ENCODE peak calls at places on chromosomes 6 and 20, in six cellular contexts. W is gastrocnemius medialis; P is effector memory CD4-positive, alpha-beta T cell; S is cardiac muscle cell; Z is heart right ventricle; O is IMR-90. C is an unnamed sample.

GRCh38 chr6:143236151-143236788 is 175.6 kb downstream of the AIG1 start:
- DNase-seq in W (peak; percentile 78), O (peak; percentile 31), Z (no peak), P (no peak), S (no peak), C (no peak)

GRCh38 chr6:44050872-44051421 is 76.3 kb downstream of the MRPL14 start:
- DNase-seq in O (no peak), Z (no peak), P (no peak), S (no peak), W (no peak), C (no peak)

GRCh38 chr6:33419580-33420492 is at the start of gene SYNGAP1:
- DNase-seq in S (peak; percentile 57), O (peak; percentile 64), P (no peak), Z (peak; percentile 70), W (no peak), C (no peak)

GRCh38 chr6:165205632-165206031 is 103.8 kb downstream of the C6orf118 start:
- DNase-seq in S (no peak), Z (no peak), P (no peak), W (no peak), O (no peak), C (no peak)

GRCh38 chr6:142518761-142519160 is 217.0 kb downstream of the ADGRG6 start:
- DNase-seq in S (no peak), O (no peak), Z (no peak), P (no peak), W (no peak), C (no peak)

GRCh38 chr6:75266716-75267291 is 17.8 kb downstream of the TMEM30A start:
- DNase-seq in Z (no peak), W (no peak), S (peak; percentile 54), P (no peak), O (peak; percentile 76), C (no peak)

GRCh38 chr6:7137335-7138106 is 29.8 kb downstream of the RREB1 start:
- DNase-seq in O (peak; percentile 77), S (peak; percentile 77), Z (peak; percentile 53), P (peak; percentile 35), W (peak; percentile 72), C (no peak)

GRCh38 chr6:89411269-89412070 is 603 bp downstream of the RRAGD start:
- DNase-seq in S (peak; percentile 85), O (no peak), Z (peak; percentile 42), P (no peak), W (peak; percentile 89), C (no peak)

GRCh38 chr6:98832282-98833100 is 1.9 kb upstream of the POU3F2 start:
- DNase-seq in O (peak; percentile 74), W (no peak), Z (no peak), S (peak; percentile 27), P (no peak), C (no peak)

GRCh38 chr6:14841901-14842421 is 403.9 kb upstream of the JARID2 start:
- DNase-seq in S (no peak), Z (no peak), O (peak; percentile 100), W (peak; percentile 84), P (no peak), C (no peak)

GRCh38 chr6:135633573-135633972 is 136.0 kb upstream of the AHI1 start:
- DNase-seq in W (no peak), Z (no peak), O (no peak), S (no peak), P (no peak), C (no peak)

GRCh38 chr6:166540631-166541331 is 45.7 kb downstream of the RAMACL start:
- DNase-seq in O (peak; percentile 17), P (peak; percentile 51), S (no peak), W (peak; percentile 39), Z (no peak), C (no peak)

GRCh38 chr6:142384455-142385332 is 82.9 kb downstream of the ADGRG6 start:
- DNase-seq in O (peak; percentile 67), W (no peak), Z (no peak), S (no peak), P (no peak), C (no peak)

DNA sequence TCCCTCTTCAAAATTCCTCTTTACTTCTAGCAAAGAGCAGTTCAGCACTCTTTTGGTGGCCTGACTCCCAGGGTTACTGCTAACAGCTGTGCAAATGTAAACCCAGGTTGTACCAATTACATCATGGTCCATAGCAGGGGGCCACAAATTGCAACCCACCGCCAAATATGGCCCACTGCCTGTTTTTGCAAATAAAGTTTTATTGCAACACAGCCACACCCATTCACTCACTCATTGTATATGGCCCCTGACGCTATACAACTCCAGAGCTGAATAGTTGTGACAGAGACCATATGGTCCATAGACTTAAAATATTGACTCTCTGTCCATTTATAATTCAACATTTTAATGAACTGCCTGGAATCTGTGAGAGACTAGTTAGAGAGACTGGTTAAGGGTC is 233.4 kb downstream of the NFATC2 start:
- DNase-seq in O (no peak), P (no peak), W (no peak), S (no peak), Z (no peak), C (no peak)
- H3K27ac ChIP-seq in O (no peak overlapping the region), P (no peak overlapping the region), W (no peak overlapping the region), S (peak overlapping the region; percentile 44), Z (no peak overlapping the region), C (no peak overlapping the region)

GRCh38 chr20:49290608-49291191 is 12.8 kb upstream of the ZNFX1 start:
- DNase-seq in W (no peak), S (no peak), P (no peak), Z (no peak), O (no peak), C (no peak)

GRCh38 chr20:49288784-49289696 is 11.2 kb upstream of the ZNFX1 start:
- DNase-seq in S (no peak), O (no peak), Z (no peak), P (no peak), W (no peak), C (no peak)

GRCh38 chr20:49293122-49293521 is 15.3 kb upstream of the ZNFX1 start:
- DNase-seq in S (no peak), W (no peak), Z (no peak), O (no peak), P (no peak), C (no peak)

GRCh38 chr20:49292010-49292409 is 14.2 kb upstream of the ZNFX1 start:
- DNase-seq in S (no peak), O (no peak), Z (no peak), W (no peak), P (no peak), C (no peak)

DNA sequence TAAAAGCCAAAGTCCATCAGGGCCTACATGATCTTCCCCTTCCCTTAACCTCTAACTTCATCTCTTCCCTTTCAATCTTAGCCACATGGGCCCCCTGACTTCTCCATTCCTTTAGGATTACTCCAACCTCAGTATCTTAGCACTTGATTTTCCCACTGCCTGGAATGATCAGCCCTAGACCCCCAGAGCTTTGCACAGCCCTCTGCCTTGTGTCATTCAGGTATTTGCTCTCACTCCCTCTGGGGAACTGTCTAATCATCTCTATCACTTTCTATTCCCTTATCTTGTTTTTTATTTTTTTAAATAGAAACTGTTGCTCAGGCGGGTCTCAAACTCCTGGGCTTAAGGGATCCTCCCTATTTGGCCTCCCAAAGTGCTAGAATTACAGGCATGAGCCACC is 13.3 kb upstream of the ZNFX1 start:
- DNase-seq in O (no peak), P (no peak), S (no peak), Z (no peak), W (no peak), C (no peak)
- H3K36me3 ChIP-seq in O (peaks cover 46% of the 10 kb centered on the region), P (peaks cover 58% of the 10 kb centered on the region), S (peaks cover 49% of the 10 kb centered on the region), Z (peaks cover 68% of the 10 kb centered on the region), W (peaks cover 69% of the 10 kb centered on the region), C (peaks cover 58% of the 10 kb centered on the region)

DNA sequence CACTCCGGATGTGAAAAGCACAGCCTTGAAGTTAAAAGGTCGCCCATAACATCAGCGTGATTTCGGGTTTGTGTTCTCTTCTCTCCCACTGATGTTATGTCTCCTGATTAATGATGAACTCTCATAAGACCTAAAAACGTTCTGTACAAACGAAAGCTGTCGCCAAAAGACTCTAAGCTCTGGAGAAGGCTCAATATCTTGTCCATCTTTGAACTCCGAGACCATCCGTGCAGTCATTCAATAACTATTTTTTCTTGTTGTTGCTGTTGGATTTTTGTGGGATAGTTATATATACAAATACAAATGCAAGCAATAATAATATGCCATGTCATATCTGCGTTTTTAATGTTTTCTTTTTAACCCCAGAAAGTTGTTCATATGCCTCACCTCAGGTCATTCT is 291.8 kb upstream of the MARCKS start:
- DNase-seq in S (no peak), Z (no peak), W (no peak), P (no peak), O (peak; percentile 56), C (no peak)
- H3K27ac ChIP-seq in S (peak overlapping the region; percentile 61), Z (peak overlapping the region; percentile 84), W (peak overlapping the region; percentile 77), P (no peak overlapping the region), O (peak overlapping the region; percentile 74), C (peak overlapping the region; percentile 67)

GRCh38 chr6:17633465-17634188 is 33.5 kb downstream of the FAM8A1 start:
- DNase-seq in Z (no peak), W (no peak), S (no peak), P (no peak), O (no peak), C (no peak)
- H3K36me3 ChIP-seq in Z (peaks cover 78% of the 10 kb centered on the region), W (peaks cover 59% of the 10 kb centered on the region), S (peaks cover 38% of the 10 kb centered on the region), P (peaks cover 41% of the 10 kb centered on the region), O (peaks cover 25% of the 10 kb centered on the region), C (peaks cover 30% of the 10 kb centered on the region)

C was measured in right atrium auricular region.